ENCODE peak calls at places on chromosomes 6 and 20, in six cellular contexts. Q is ACHN; K is Kasumi-1; Z is stimulated activated naive CD8-positive, alpha-beta T cell treated with anti-CD3 and anti-CD28 coated beads, Interleukin-15, Interleukin-2, amounts not matched to agents 100 U/mL and 50 U/mL, for 24 hours; C is PC-9; S is HFF-Myc. V is an unnamed sample.

GRCh38 chr6:117034547-117034946 is 157.5 kb downstream of the RFX6 start:
- DNase-seq in S (no peak), C (no peak), Q (no peak), K (no peak), Z (no peak), V (no peak)

GRCh38 chr6:47160702-47161101 is 118.6 kb upstream of the ADGRF1 start:
- DNase-seq in Z (no peak), Q (no peak), K (no peak), C (no peak), S (no peak), V (no peak)

GRCh38 chr6:97790926-97791590 is 508.0 kb upstream of the MMS22L start:
- DNase-seq in C (no peak), Q (no peak), Z (no peak), K (no peak), S (no peak), V (no peak)

GRCh38 chr6:167653561-167653960 is 173.2 kb upstream of the AFDN start:
- DNase-seq in K (no peak), Q (no peak), C (no peak), Z (no peak), S (no peak), V (no peak)

GRCh38 chr6:105862936-105863603 is 223.1 kb upstream of the PRDM1 start:
- DNase-seq in S (no peak), Q (no peak), Z (no peak), C (no peak), K (peak), V (no peak)

GRCh38 chr20:9218412-9219001 is 149.6 kb downstream of the PLCB4 start:
- DNase-seq in S (no peak), Z (no peak), K (no peak), C (no peak), Q (no peak), V (no peak)

GRCh38 chr6:139515511-139515910 is 141.1 kb upstream of the CITED2 start:
- DNase-seq in Q (no peak), C (no peak), K (no peak), S (no peak), Z (no peak), V (no peak)

GRCh38 chr20:46282669-46283068 is 25.6 kb downstream of the CDH22 start:
- DNase-seq in Q (no peak), Z (no peak), K (no peak), C (no peak), S (no peak), V (no peak)

GRCh38 chr6:144729502-144729901 is 444.4 kb downstream of the UTRN start:
- DNase-seq in S (no peak), K (no peak), Z (no peak), Q (no peak), C (no peak), V (no peak)

GRCh38 chr6:157593596-157593995 is 212.6 kb downstream of the ZDHHC14 start:
- DNase-seq in C (no peak), S (no peak), K (no peak), Q (no peak), Z (no peak), V (no peak)

GRCh38 chr6:31794294-31794865 is 1.2 kb downstream of the VARS1 start:
- DNase-seq in C (no peak), Z (no peak), S (no peak), K (peak), Q (peak), V (no peak)

GRCh38 chr6:31125586-31126363 is 5.5 kb upstream of the CDSN start:
- DNase-seq in Z (no peak), Q (no peak), C (no peak), K (no peak), S (no peak), V (peak)

GRCh38 chr6:33425668-33426577 is 6.1 kb downstream of the SYNGAP1 start:
- DNase-seq in S (no peak), Z (peak), Q (peak), K (peak), C (peak), V (peak)

GRCh38 chr20:58706975-58707681 is 14.5 kb downstream of the NPEPL1 start:
- DNase-seq in S (no peak), Q (no peak), Z (peak), K (no peak), C (no peak), V (no peak)

GRCh38 chr6:11509471-11509870 is 28.1 kb upstream of the TMEM170B start:
- DNase-seq in C (no peak), Q (no peak), S (no peak), Z (no peak), K (no peak), V (no peak)

GRCh38 chr20:38181207-38181693 is 16.2 kb upstream of the TGM2 start:
- DNase-seq in Q (peak), Z (no peak), S (no peak), K (no peak), C (no peak), V (no peak)

GRCh38 chr6:149075616-149076354 is 241.7 kb upstream of the TAB2 start:
- DNase-seq in Q (no peak), S (no peak), K (no peak), Z (no peak), C (peak), V (no peak)

GRCh38 chr6:53717571-53717970 is 52.0 kb upstream of the KLHL31 start:
- DNase-seq in Z (no peak), S (no peak), K (no peak), C (no peak), Q (no peak), V (peak)

GRCh38 chr20:1588166-1588868 is 30.8 kb upstream of the SIRPD start:
- DNase-seq in S (no peak), C (no peak), K (peak), Z (no peak), Q (no peak), V (no peak)

GRCh38 chr20:23683281-23683680 is 5.6 kb downstream of the CST4 start:
- DNase-seq in C (no peak), K (no peak), Q (no peak), S (no peak), Z (no peak), V (no peak)

GRCh38 chr6:75922226-75922625 is 150.2 kb downstream of the IMPG1 start:
- DNase-seq in S (peak), Z (no peak), K (no peak), C (no peak), Q (peak), V (no peak)

GRCh38 chr6:37406942-37407341 is 26.1 kb upstream of the CMTR1 start:
- DNase-seq in Z (no peak), C (no peak), K (no peak), Q (no peak), S (no peak), V (no peak)

GRCh38 chr6:140957334-140957733 is 1175.4 kb upstream of the GJE1 start:
- DNase-seq in K (no peak), Q (no peak), C (no peak), S (no peak), Z (no peak), V (no peak)

GRCh38 chr20:46118481-46119020 is 437 bp downstream of the CD40 start:
- DNase-seq in Z (peak), S (no peak), C (peak), K (no peak), Q (peak), V (peak)

GRCh38 chr6:133236898-133237297 is 4.3 kb upstream of the EYA4 start:
- DNase-seq in Z (no peak), C (no peak), Q (no peak), S (no peak), K (no peak), V (no peak)

GRCh38 chr20:48124181-48124782 is 339.0 kb upstream of the SULF2 start:
- DNase-seq in C (no peak), S (no peak), K (no peak), Q (no peak), Z (no peak), V (no peak)

V was measured in Calu3.